ENCODE peak calls at places on chromosomes 1 and 21, in eight cellular contexts. I is DND-41, Z is fibroblast of lung, A is IMR-90, O is mucosa of descending colon, G is uterus, J is left lung, R is mammary epithelial cell. L is an unnamed sample.

GRCh38 chr21:28832013-28832714 is 160.5 kb downstream of the LTN1 start:
- DNase-seq in I (peak; percentile 41), Z (no peak), A (peak; percentile 41), O (no peak), G (no peak), J (no peak), R (peak; percentile 89), L (no peak)

GRCh38 chr1:152143147-152143845 is 15.7 kb downstream of the RPTN start:
- DNase-seq in I (no peak), Z (no peak), A (no peak), O (no peak), G (no peak), J (no peak), R (no peak), L (peak; percentile 7)

GRCh38 chr1:228515200-228515834 is 28.1 kb downstream of the RNF187 start:
- DNase-seq in I (peak; percentile 27), Z (peak; percentile 67), A (peak; percentile 58), O (no peak), G (no peak), J (no peak), R (no peak), L (no peak)

GRCh38 chr21:20647603-20648002 is 350.6 kb upstream of the NCAM2 start:
- DNase-seq in I (no peak), Z (peak; percentile 4), A (no peak), O (no peak), G (no peak), J (no peak), R (no peak), L (no peak)

GRCh38 chr1:166390406-166390805 is 223.6 kb upstream of the FAM78B start:
- DNase-seq in I (no peak), Z (no peak), A (no peak), O (no peak), G (no peak), J (no peak), R (no peak), L (no peak)

GRCh38 chr1:105830614-105831146 is 1225.8 kb upstream of the PRMT6 start:
- DNase-seq in I (peak; percentile 5), Z (no peak), A (no peak), O (no peak), G (no peak), J (no peak), R (no peak), L (no peak)

GRCh38 chr1:13710097-13710496 is 10.1 kb downstream of the PRDM2 start:
- DNase-seq in I (no peak), Z (no peak), A (no peak), O (no peak), G (no peak), J (no peak), R (no peak), L (no peak)

GRCh38 chr1:197801684-197802083 is 26.4 kb upstream of the DENND1B start:
- DNase-seq in I (no peak), Z (no peak), A (no peak), O (no peak), G (no peak), J (no peak), R (no peak), L (no peak)

GRCh38 chr1:204261746-204262505 is 48.1 kb upstream of the GOLT1A start:
- DNase-seq in I (no peak), Z (peak; percentile 56), A (peak; percentile 77), O (no peak), G (no peak), J (no peak), R (peak; percentile 29), L (no peak)

GRCh38 chr1:27135920-27136551 is 18.9 kb downstream of the SLC9A1 start:
- DNase-seq in I (no peak), Z (no peak), A (peak; percentile 42), O (peak; percentile 62), G (no peak), J (peak; percentile 47), R (peak; percentile 16), L (peak; percentile 52)

GRCh38 chr1:8754993-8755392 is 62.4 kb downstream of the RERE start:
- DNase-seq in I (no peak), Z (no peak), A (no peak), O (no peak), G (no peak), J (no peak), R (no peak), L (no peak)

GRCh38 chr1:215635827-215636226 is 68.7 kb downstream of the KCTD3 start:
- DNase-seq in I (no peak), Z (no peak), A (no peak), O (peak; percentile 61), G (no peak), J (no peak), R (no peak), L (no peak)

GRCh38 chr21:27505516-27505915 is 538.6 kb upstream of the ADAMTS5 start:
- DNase-seq in I (no peak), Z (peak; percentile 61), A (peak; percentile 70), O (no peak), G (no peak), J (no peak), R (peak; percentile 70), L (no peak)

GRCh38 chr1:78591971-78592370 is 28.3 kb upstream of the IFI44L start:
- DNase-seq in I (no peak), Z (no peak), A (no peak), O (no peak), G (no peak), J (no peak), R (no peak), L (no peak)

GRCh38 chr1:2980073-2980791 is 41.0 kb upstream of the ACTRT2 start:
- DNase-seq in I (no peak), Z (no peak), A (no peak), O (peak; percentile 35), G (no peak), J (no peak), R (no peak), L (no peak)

GRCh38 chr1:204127597-204128242 is 24.1 kb downstream of the ETNK2 start:
- DNase-seq in I (peak; percentile 9), Z (peak; percentile 85), A (peak; percentile 88), O (no peak), G (peak; percentile 74), J (no peak), R (peak; percentile 66), L (no peak)

GRCh38 chr1:9420835-9421532 is 118.3 kb upstream of the SLC25A33 start:
- DNase-seq in I (peak; percentile 50), Z (no peak), A (no peak), O (no peak), G (no peak), J (no peak), R (no peak), L (peak; percentile 43)

GRCh38 chr1:157270705-157271274 is 132.6 kb upstream of the ETV3 start:
- DNase-seq in I (no peak), Z (no peak), A (no peak), O (no peak), G (no peak), J (no peak), R (no peak), L (no peak)

GRCh38 chr1:236172041-236172579 is 29.8 kb downstream of the GPR137B start:
- DNase-seq in I (no peak), Z (no peak), A (no peak), O (no peak), G (no peak), J (no peak), R (no peak), L (no peak)

GRCh38 chr1:155833665-155834295 is 23.2 kb downstream of the GON4L start:
- DNase-seq in I (no peak), Z (no peak), A (no peak), O (no peak), G (no peak), J (no peak), R (no peak), L (no peak)
- H3K4me3 ChIP-seq in I (no peak overlapping the region), Z (no peak overlapping the region), A (no peak overlapping the region), O (no peak overlapping the region), G (no peak overlapping the region), J (no peak overlapping the region), R (no peak overlapping the region), L (no peak overlapping the region)

GRCh38 chr1:5746611-5747427 is 245.4 kb downstream of the NPHP4 start:
- DNase-seq in I (no peak), Z (no peak), A (no peak), O (no peak), G (no peak), J (peak; percentile 21), R (no peak), L (no peak)

GRCh38 chr1:5744911-5745431 is 247.3 kb downstream of the NPHP4 start:
- DNase-seq in I (no peak), Z (no peak), A (no peak), O (no peak), G (no peak), J (peak; percentile 21), R (peak; percentile 22), L (no peak)

GRCh38 chr1:5747428-5748285 is 244.6 kb downstream of the NPHP4 start:
- DNase-seq in I (no peak), Z (no peak), A (no peak), O (no peak), G (no peak), J (peak; percentile 10), R (no peak), L (no peak)

GRCh38 chr1:5744342-5744741 is 247.9 kb downstream of the NPHP4 start:
- DNase-seq in I (no peak), Z (no peak), A (no peak), O (no peak), G (no peak), J (peak; percentile 10), R (no peak), L (no peak)

GRCh38 chr1:5745776-5746610 is 246.2 kb downstream of the NPHP4 start:
- DNase-seq in I (peak; percentile 57), Z (peak; percentile 53), A (peak; percentile 13), O (no peak), G (peak; percentile 30), J (peak; percentile 45), R (peak; percentile 47), L (peak; percentile 48)
- TF ChIP-seq CTCF in I (peak; percentile 94), Z (peak; percentile 55), A (peak; percentile 50), O (peak; percentile 95), G (peak; percentile 88), J (peak; percentile 85), R (peak; percentile 99), L (peak; percentile 100)

GRCh38 chr1:32759997-32760623 is 57.0 kb downstream of the YARS1 start:
- DNase-seq in I (no peak), Z (no peak), A (peak; percentile 50), O (peak; percentile 96), G (peak; percentile 74), J (peak; percentile 92), R (peak; percentile 97), L (no peak)

GRCh38 chr1:32757213-32757895 is 54.8 kb upstream of the SYNC start:
- DNase-seq in I (no peak), Z (no peak), A (no peak), O (no peak), G (no peak), J (no peak), R (no peak), L (no peak)

GRCh38 chr1:32759521-32759980 is 57.0 kb upstream of the SYNC start:
- DNase-seq in I (no peak), Z (no peak), A (no peak), O (peak; percentile 80), G (no peak), J (peak; percentile 77), R (peak; percentile 62), L (no peak)

GRCh38 chr1:32758795-32759430 is 56.3 kb upstream of the SYNC start:
- DNase-seq in I (no peak), Z (no peak), A (no peak), O (no peak), G (no peak), J (no peak), R (no peak), L (no peak)

GRCh38 chr1:32758177-32758794 is 55.7 kb upstream of the SYNC start:
- DNase-seq in I (no peak), Z (no peak), A (no peak), O (no peak), G (no peak), J (no peak), R (no peak), L (no peak)
- H3K36me3 ChIP-seq in I (no peaks in the 10 kb centered on the region), Z (no peaks in the 10 kb centered on the region), A (no peaks in the 10 kb centered on the region), O (no peaks in the 10 kb centered on the region), G (no peaks in the 10 kb centered on the region), J (no peaks in the 10 kb centered on the region), R (no peaks in the 10 kb centered on the region), L (no peaks in the 10 kb centered on the region)

GRCh38 chr1:50971748-50972305 is 1.8 kb downstream of the CDKN2C start:
- DNase-seq in I (no peak), Z (peak; percentile 31), A (no peak), O (no peak), G (no peak), J (no peak), R (peak; percentile 21), L (peak; percentile 29)
- H3K4me3 ChIP-seq in I (peak overlapping the region; percentile 97), Z (peak overlapping the region; percentile 94), A (no peak overlapping the region), O (no peak overlapping the region), G (peak overlapping the region; percentile 80), J (peak overlapping the region; percentile 88), R (no peak overlapping the region), L (peak overlapping the region; percentile 65)